ENCODE peak calls at places on chromosomes 16 and 17, in six cellular contexts. F is stimulated activated CD4-positive, alpha-beta T cell treated with anti-CD3 and anti-CD28 coated beads, Interleukin-1b, Interleukin-23, amount 100 ng/mL, for 24 hours; O is BJ; Z is activated CD8-positive, alpha-beta memory T cell treated with anti-CD3 and anti-CD28 coated beads, Interleukin-2, amount 50 U/mL, for 4 hours; I is lung; Y is hippocampal formation. J is an unnamed sample.
A peak's percentile ranks its signal among the peaks of the same experiment; 100 is the strongest.

GRCh38 chr17:29836643-29837042 is 93.4 kb downstream of the SSH2 start:
- DNase-seq in F (no peak), O (no peak), Z (no peak), I (no peak), Y (no peak), J (no peak)

GRCh38 chr16:52872706-52873105 is 180.0 kb downstream of the CHD9NB start:
- DNase-seq in F (no peak), O (no peak), Z (no peak), I (no peak), Y (no peak), J (no peak)

GRCh38 chr17:66354981-66355380 is 52.6 kb downstream of the PRKCA start:
- DNase-seq in F (no peak), O (peak; percentile 19), Z (no peak), I (no peak), Y (no peak), J (no peak)

GRCh38 chr17:69048634-69049033 is 12.1 kb downstream of the ABCA9 start:
- DNase-seq in F (no peak), O (no peak), Z (no peak), I (no peak), Y (no peak), J (no peak)

GRCh38 chr17:56359518-56359917 is 206.2 kb downstream of the ANKFN1 start:
- DNase-seq in F (no peak), O (no peak), Z (no peak), I (no peak), Y (no peak), J (no peak)

GRCh38 chr16:70252355-70252988 is 732 bp upstream of the EXOSC6 start:
- DNase-seq in F (no peak), O (no peak), Z (no peak), I (no peak), Y (no peak), J (peak; percentile 32)

GRCh38 chr17:21202512-21202911 is 11.4 kb downstream of the TMEM11 start:
- DNase-seq in F (no peak), O (no peak), Z (no peak), I (no peak), Y (no peak), J (no peak)

GRCh38 chr16:11836653-11837244 is 14.6 kb downstream of the RSL1D1 start:
- DNase-seq in F (no peak), O (peak; percentile 57), Z (no peak), I (no peak), Y (no peak), J (no peak)

GRCh38 chr17:69474171-69474831 is 59.8 kb downstream of the MAP2K6 start:
- DNase-seq in F (no peak), O (no peak), Z (no peak), I (no peak), Y (no peak), J (no peak)

GRCh38 chr17:73490851-73491250 is 153.4 kb downstream of the SDK2 start:
- DNase-seq in F (no peak), O (no peak), Z (no peak), I (no peak), Y (no peak), J (no peak)

GRCh38 chr16:57297856-57298255 is 13.4 kb upstream of the PLLP start:
- DNase-seq in F (no peak), O (no peak), Z (peak; percentile 29), I (no peak), Y (no peak), J (no peak)

J was measured in Calu3.